ENCODE peak calls at places on chromosomes 3 and 15, in eight cellular contexts. I is T-cell; L is upper lobe of right lung; B is Daoy; R is AG10803; N is stimulated activated CD8-positive, alpha-beta memory T cell treated with anti-CD3 and anti-CD28 coated beads, Interleukin-12 subunit alpha, Interleukin-12 subunit beta, amount 100 ng/mL, for 1 hour; P is mesothelial cell of epicardium; V is NCI-H1092 treated with DMSO at 0.1 percent for 48 hours. E is an unnamed sample.

GRCh38 chr3:56681963-56682457 is 1.1 kb downstream of the TASOR start:
- DNase-seq in V (no peak), L (no peak), N (no peak), R (no peak), I (no peak), P (no peak), B (no peak), E (no peak)

GRCh38 chr3:167901087-167901486 is 165.6 kb downstream of the SERPINI1 start:
- DNase-seq in R (no peak), V (no peak), P (no peak), B (no peak), N (no peak), L (no peak), I (no peak), E (no peak)

GRCh38 chr3:43872901-43873300 is 182.2 kb downstream of the ABHD5 start:
- DNase-seq in I (no peak), P (no peak), V (no peak), R (peak), N (no peak), L (no peak), B (peak), E (no peak)

GRCh38 chr3:87390821-87391220 is 114.4 kb upstream of the POU1F1 start:
- DNase-seq in V (no peak), I (no peak), N (no peak), B (no peak), L (no peak), R (no peak), P (no peak), E (no peak)

GRCh38 chr3:24763421-24763820 is 268.8 kb upstream of the THRB start:
- DNase-seq in B (peak), R (peak), I (no peak), V (no peak), L (no peak), N (no peak), P (no peak), E (no peak)

GRCh38 chr15:84666373-84666772 is 8.4 kb upstream of the NMB start:
- DNase-seq in L (no peak), I (no peak), R (no peak), N (no peak), P (no peak), B (no peak), V (no peak), E (no peak)

GRCh38 chr15:56600380-56600779 is 132.9 kb downstream of the ZNF280D start:
- DNase-seq in R (no peak), B (no peak), I (no peak), L (no peak), N (no peak), P (no peak), V (no peak), E (no peak)

GRCh38 chr3:89332311-89333159 is 225.1 kb downstream of the EPHA3 start:
- DNase-seq in L (no peak), B (no peak), V (no peak), R (no peak), I (no peak), P (no peak), N (no peak), E (no peak)

GRCh38 chr15:46576611-46577010 is 941.8 kb downstream of the SQOR start:
- DNase-seq in N (no peak), V (no peak), R (peak), B (no peak), P (peak), L (no peak), I (no peak), E (no peak)

GRCh38 chr3:194773216-194773615 is 87.5 kb downstream of the FAM43A start:
- DNase-seq in N (no peak), L (no peak), P (no peak), I (no peak), B (peak), V (no peak), R (peak), E (no peak)

GRCh38 chr3:129007792-129008191 is 6.7 kb downstream of the EFCC1 start:
- DNase-seq in I (no peak), R (no peak), B (no peak), P (no peak), L (no peak), N (no peak), V (no peak), E (no peak)